ENCODE peak calls at places on chromosomes 12 and 14, in ten cellular contexts. W is adipocyte; P is RWPE1; M is mesenchymal stem cell; K is left colon; C is lower lobe of right lung; H is EH; Q is stimulated activated CD4-positive, alpha-beta T cell treated with anti-CD3 and anti-CD28 coated beads, Interleukin-15, amount 100 ng/mL, for 1 hour; G is T47D; J is iris pigment epithelial cell. F is an unnamed sample.

GRCh38 chr14:93939304-93940229 is 12.4 kb downstream of the FAM181A start:
- DNase-seq in W (peak), P (peak), M (peak), K (peak), C (peak), H (peak), Q (peak), G (no peak), J (peak), F (peak)

GRCh38 chr14:44162197-44162596 is 344.9 kb downstream of the FSCB start:
- DNase-seq in W (no peak), P (no peak), M (peak), K (peak), C (no peak), H (no peak), Q (no peak), G (no peak), J (no peak), F (no peak)

GRCh38 chr14:49991491-49991890 is 98.6 kb downstream of the ARF6 start:
- DNase-seq in W (no peak), P (no peak), M (no peak), K (no peak), C (no peak), H (no peak), Q (no peak), G (no peak), J (no peak), F (no peak)

GRCh38 chr12:25950329-25951115 is 8.0 kb upstream of the RASSF8 start:
- DNase-seq in W (no peak), P (peak), M (no peak), K (no peak), C (no peak), H (no peak), Q (no peak), G (no peak), J (no peak), F (no peak)

GRCh38 chr14:102046337-102047278 is 40.2 kb downstream of the HSP90AA1 start:
- DNase-seq in W (peak), P (peak), M (peak), K (peak), C (peak), H (peak), Q (no peak), G (peak), J (peak), F (no peak)

GRCh38 chr12:130568546-130568945 is 147.6 kb downstream of the RIMBP2 start:
- DNase-seq in W (no peak), P (no peak), M (no peak), K (no peak), C (no peak), H (no peak), Q (no peak), G (no peak), J (no peak), F (no peak)

GRCh38 chr14:99273025-99273723 is 1.2 kb upstream of the BCL11B start:
- DNase-seq in W (no peak), P (peak), M (no peak), K (peak), C (no peak), H (peak), Q (no peak), G (peak), J (no peak), F (peak)

GRCh38 chr12:67789266-67789665 is 140.7 kb downstream of the DYRK2 start:
- DNase-seq in W (no peak), P (no peak), M (no peak), K (no peak), C (no peak), H (no peak), Q (no peak), G (no peak), J (no peak), F (no peak)

GRCh38 chr12:13436696-13437391 is 240.3 kb downstream of the EMP1 start:
- DNase-seq in W (no peak), P (peak), M (peak), K (no peak), C (no peak), H (peak), Q (no peak), G (no peak), J (peak), F (no peak)

GRCh38 chr12:55664826-55665225 is 28.1 kb downstream of the OR10P1 start:
- DNase-seq in W (no peak), P (no peak), M (no peak), K (no peak), C (no peak), H (no peak), Q (no peak), G (no peak), J (no peak), F (no peak)

GRCh38 chr12:5456025-5456424 is 24.1 kb downstream of the NTF3 start:
- DNase-seq in W (no peak), P (no peak), M (no peak), K (no peak), C (no peak), H (no peak), Q (no peak), G (no peak), J (no peak), F (no peak)

GRCh38 chr14:100585448-100586152 is 1.6 kb downstream of the BEGAIN start:
- DNase-seq in W (no peak), P (no peak), M (no peak), K (peak), C (peak), H (no peak), Q (no peak), G (no peak), J (no peak), F (no peak)

F was measured in effector CD8-positive, alpha-beta T cell.